ENCODE peak calls at places on chromosomes 13 and 19, in four cellular contexts. C, Q, G and E are unnamed samples.

GRCh38 chr13:90717451-90717936 is 630.0 kb upstream of the MIR17HG start:
- DNase-seq in C (no peak), Q (no peak), G (no peak), E (no peak)

GRCh38 chr13:43629691-43630480 is 156.9 kb downstream of the ENOX1 start:
- DNase-seq in C (no peak), Q (no peak), G (no peak), E (no peak)

GRCh38 chr13:110137677-110138008 is 169.3 kb downstream of the COL4A1 start:
- DNase-seq in C (no peak), Q (peak; percentile 16), G (peak; percentile 15), E (peak; percentile 63)

GRCh38 chr19:46963093-46963734 is 56.4 kb upstream of the NPAS1 start:
- DNase-seq in C (no peak), Q (no peak), G (no peak), E (no peak)

GRCh38 chr13:84543976-84544375 is 661.7 kb upstream of the SLITRK1 start:
- DNase-seq in C (no peak), Q (no peak), G (no peak), E (no peak)

GRCh38 chr13:30257433-30258099 is 49.8 kb downstream of the KATNAL1 start:
- DNase-seq in C (no peak), Q (no peak), G (no peak), E (no peak)

GRCh38 chr19:15448778-15449619 is 757 bp downstream of the WIZ start:
- DNase-seq in C (no peak), Q (peak; percentile 56), G (no peak), E (peak; percentile 52)

GRCh38 chr19:7751157-7751783 is 3.9 kb upstream of the CD209 start:
- DNase-seq in C (peak; percentile 56), Q (no peak), G (no peak), E (no peak)

GRCh38 chr13:23578411-23579071 is 8.3 kb downstream of the TNFRSF19 start:
- DNase-seq in C (no peak), Q (peak; percentile 46), G (peak; percentile 63), E (peak; percentile 29)
- TF ChIP-seq POLR2AphosphoS2 in C (no peak), Q (no peak), G (no peak), E (no peak)

DNA sequence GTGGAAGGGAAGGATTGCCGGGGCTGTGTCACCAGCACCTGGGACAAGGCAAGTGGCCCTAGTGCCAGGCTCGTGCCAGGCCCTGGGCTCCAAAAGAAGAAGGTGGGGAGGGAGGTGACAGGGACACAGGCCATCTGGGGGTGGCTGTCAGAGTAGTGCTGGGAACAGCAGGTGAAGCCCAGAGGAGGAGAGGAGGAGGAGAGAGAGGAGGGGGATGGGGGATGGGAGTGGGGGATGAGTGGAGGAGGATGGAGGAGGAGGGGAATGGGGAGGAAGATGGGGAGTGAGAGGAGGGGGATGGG is 18.7 kb downstream of the LSM4 start:
- DNase-seq in C (no peak), Q (no peak), G (no peak), E (no peak)
- TF ChIP-seq POLR2AphosphoS2 in C (no peak), Q (no peak), G (no peak), E (no peak)

GRCh38 chr19:23822735-23823134 is 64.0 kb upstream of the ZNF681 start:
- DNase-seq in C (no peak), Q (no peak), G (no peak), E (no peak)

GRCh38 chr19:23823952-23824389 is 65.3 kb upstream of the ZNF681 start:
- DNase-seq in C (peak; percentile 12), Q (no peak), G (peak; percentile 9), E (no peak)
- TF ChIP-seq POLR2AphosphoS2 in C (no peak), Q (no peak), G (no peak), E (no peak)

DNA sequence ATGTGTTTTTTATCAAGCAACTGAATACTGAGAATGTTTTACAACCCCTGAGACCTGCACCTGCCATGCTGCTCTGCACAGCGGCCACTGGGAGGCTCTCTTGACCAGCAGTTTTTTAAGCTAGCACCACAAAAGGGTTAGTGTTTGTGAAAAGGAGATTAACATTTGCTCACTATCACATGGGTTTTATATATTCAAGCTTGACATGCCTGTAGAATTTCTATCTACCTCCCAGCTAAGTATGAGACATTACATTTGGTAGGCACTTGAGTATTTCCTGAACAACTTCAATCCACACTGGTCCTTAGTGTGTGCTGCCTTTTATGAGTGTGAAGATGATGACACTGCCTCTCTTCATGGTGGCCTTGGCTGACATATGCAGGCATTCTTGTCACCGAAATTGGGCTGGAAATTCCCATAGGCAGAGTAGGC is 1238.9 kb downstream of the UQCRFS1 start:
- DNase-seq in C (peak; percentile 25), Q (peak; percentile 25), G (peak; percentile 2), E (peak; percentile 44)
- TF ChIP-seq POLR2AphosphoS2 in C (no peak), Q (no peak), G (no peak), E (no peak)

GRCh38 chr19:43697295-43697694 is 18.6 kb upstream of the IRGC start:
- DNase-seq in C (no peak), Q (no peak), G (no peak), E (no peak)

GRCh38 chr19:43695985-43696729 is 19.7 kb upstream of the IRGC start:
- DNase-seq in C (no peak), Q (no peak), G (no peak), E (no peak)

GRCh38 chr19:43700368-43701015 is 15.4 kb upstream of the IRGC start:
- DNase-seq in C (no peak), Q (no peak), G (no peak), E (no peak)

GRCh38 chr19:43704002-43704705 is 11.7 kb upstream of the IRGC start:
- DNase-seq in C (no peak), Q (no peak), G (peak; percentile 61), E (no peak)

DNA sequence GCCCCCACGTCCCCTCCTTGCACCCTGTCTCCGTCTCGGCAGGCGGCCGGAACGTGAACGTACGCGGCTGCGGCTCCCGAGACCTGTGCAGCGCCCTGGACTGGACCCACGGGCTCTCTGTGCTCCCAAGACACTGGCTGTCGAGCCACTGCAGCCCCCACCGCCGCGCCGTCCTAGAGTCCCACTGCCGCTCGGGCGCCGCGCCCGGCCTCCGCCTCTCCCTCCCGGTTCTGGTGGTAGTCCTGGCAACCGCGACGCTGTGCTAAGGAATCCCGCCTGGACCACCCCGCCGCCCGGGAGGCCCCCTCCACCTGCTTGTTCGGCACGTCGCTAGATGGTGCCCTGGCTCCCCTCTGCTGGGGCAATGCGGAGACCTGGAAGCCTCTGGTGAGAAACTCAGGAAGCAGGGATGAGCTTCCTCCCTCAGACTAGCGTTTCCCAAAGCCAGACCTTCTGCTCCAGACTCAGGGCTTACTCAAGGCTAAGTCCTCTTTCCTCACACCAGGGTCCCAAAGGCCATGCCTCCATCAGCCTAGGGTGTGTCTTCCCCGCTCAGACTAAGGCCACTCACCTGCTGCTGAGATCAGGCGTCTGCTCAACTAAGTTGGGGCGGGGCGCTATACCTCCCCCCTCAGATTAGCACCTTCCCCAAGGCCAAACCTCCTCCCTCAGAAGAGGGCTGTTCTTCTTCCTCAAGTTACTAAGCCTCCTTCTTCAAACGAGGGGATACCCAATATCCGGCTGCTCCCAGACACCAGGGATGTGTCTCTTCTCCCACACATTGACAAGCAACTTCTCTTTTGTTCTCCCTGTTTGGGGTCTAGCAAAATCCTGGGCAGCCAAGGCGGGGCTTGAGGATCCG is 16.1 kb upstream of the IRGC start:
- DNase-seq in C (no peak), Q (no peak), G (no peak), E (no peak)
- TF ChIP-seq POLR2AphosphoS2 in C (no peak), Q (no peak), G (no peak), E (no peak)

GRCh38 chr13:27607125-27607524 is 13.2 kb downstream of the LNX2 start:
- DNase-seq in C (no peak), Q (no peak), G (peak; percentile 50), E (no peak)
- TF ChIP-seq POLR2AphosphoS2 in C (no peak), Q (no peak), G (no peak), E (no peak)

DNA sequence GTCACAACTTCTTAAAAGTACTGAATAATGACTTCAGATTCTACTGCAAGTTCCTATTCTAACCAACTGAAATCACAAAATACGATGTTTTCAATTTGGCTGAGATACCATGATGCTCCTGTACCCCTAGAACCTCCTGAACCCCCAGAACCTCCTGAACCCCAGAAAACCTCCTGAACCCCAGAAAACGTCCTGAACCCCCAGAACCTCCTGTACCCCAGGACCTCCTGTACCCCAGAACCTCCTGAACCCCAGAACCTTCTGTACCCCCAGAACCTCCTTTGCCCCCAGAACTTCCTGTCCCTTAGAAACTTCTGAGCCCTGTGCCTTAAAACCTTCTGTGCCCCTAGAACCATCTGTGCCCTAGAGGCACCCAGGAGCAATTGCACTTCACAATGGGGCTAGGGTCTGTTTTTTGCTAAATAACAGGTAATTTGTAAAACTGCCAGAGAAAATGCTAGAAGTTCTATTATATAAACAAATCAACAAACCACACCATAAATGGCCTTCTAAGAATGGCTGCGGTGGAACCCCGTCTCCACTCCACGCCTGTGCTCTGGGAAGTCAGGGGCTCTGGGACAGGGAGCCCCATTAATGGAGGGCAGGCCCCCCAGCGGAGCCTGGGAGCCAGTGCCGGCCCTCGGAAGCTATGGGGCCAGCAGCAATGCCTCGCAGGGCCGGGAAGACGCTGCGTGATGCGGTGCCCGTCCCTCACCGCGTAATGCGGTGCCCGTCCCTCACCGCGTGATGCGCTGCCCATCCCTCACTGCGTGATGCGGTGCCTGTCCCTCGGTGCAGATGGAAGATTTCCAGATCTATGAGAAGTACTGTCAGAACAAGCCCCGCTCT is 21.3 kb upstream of the F7 start:
- DNase-seq in C (no peak), Q (no peak), G (no peak), E (peak; percentile 25)
- TF ChIP-seq POLR2AphosphoS2 in C (no peak), Q (no peak), G (no peak), E (no peak)

DNA sequence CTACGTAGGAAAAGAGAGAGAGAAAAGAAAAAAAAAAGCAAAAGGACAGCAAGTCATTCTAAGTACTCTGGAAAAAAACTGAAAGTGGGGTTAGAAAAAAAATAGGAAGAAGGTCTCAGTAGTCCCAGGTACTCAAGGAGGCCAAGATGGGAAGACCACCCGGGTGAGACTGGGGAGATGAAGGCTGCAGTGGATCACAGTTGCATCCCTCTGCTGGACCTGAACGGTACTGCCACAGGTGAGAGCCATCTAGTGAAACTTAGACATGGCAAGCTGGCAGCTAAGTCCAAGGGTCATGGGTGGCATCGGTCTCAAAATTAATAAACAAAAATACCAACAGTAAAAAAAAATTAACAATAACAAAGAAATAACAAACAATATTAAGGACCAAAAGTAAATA is 41.0 kb upstream of the ZNF91 start:
- DNase-seq in C (no peak), Q (peak; percentile 10), G (no peak), E (no peak)
- TF ChIP-seq POLR2AphosphoS2 in C (no peak), Q (no peak), G (no peak), E (no peak)

DNA sequence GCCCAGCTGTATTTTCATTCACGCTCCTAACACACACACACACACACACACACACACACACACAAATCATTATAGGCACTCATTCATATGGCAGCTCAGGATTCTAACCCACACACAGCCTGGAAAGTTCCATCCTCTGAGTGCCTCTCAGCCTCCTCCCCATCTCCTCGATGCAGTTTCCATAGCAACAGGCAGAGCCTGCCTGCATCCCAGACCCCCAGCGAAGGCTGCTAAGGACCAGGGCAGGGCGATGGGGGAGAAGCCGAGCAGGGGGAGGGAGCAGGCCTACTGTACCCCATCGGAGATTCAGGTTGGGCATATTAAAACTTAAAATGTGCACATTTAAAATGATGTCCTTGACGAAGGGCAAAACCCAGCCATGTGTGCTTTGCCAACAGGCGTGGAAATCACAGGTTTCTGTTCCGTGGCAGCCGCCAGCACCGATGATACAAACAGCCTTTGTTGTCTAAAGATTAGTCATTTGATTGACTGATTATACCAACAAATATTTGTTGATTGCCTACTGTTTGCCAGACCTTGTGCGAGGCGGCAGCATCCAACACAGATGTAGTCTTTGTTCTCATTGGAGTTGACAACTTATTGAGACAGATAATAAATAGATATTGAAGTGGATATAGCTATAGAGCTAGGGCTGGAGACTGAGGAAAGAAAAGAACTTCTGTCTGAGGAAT is 43.8 kb upstream of the USP29 start:
- DNase-seq in C (no peak), Q (no peak), G (peak; percentile 65), E (no peak)
- TF ChIP-seq POLR2AphosphoS2 in C (no peak), Q (no peak), G (no peak), E (no peak)